ENCODE peak calls at places on chromosomes 16 and 17, in ten cellular contexts. One of them, this sample, is unnamed.

GRCh38 chr17:28756025-28756804 is 12.4 kb downstream of the TRAF4 start:
- DNase-seq in NCI-H1105 treated with DMSO at 0.1 percent for 48 hours: no peak
- DNase-seq in D341Med: no peak
- DNase-seq in heart right ventricle: no peak
- DNase-seq in stimulated activated CD4-positive, alpha-beta T cell treated with anti-CD3 and anti-CD28 coated beads, Interleukin-4, amount 100 ng/mL, for 48 hours: no peak
- DNase-seq in cardiac septum: no peak
- DNase-seq in activated naive CD8-positive, alpha-beta T cell treated with anti-CD3 and anti-CD28 coated beads, Interleukin-2, amount 50 U/mL, for 24 hours: no peak
- DNase-seq in amniotic stem cell: no peak
- DNase-seq in kidney glomerular epithelial cell: no peak
- DNase-seq in Calu3: no peak
- DNase-seq in this sample: no peak

GRCh38 chr17:45073414-45074070 is 12.4 kb downstream of the NMT1 start:
- DNase-seq in NCI-H1105 treated with DMSO at 0.1 percent for 48 hours: no peak
- DNase-seq in D341Med: peak
- DNase-seq in heart right ventricle: no peak
- DNase-seq in stimulated activated CD4-positive, alpha-beta T cell treated with anti-CD3 and anti-CD28 coated beads, Interleukin-4, amount 100 ng/mL, for 48 hours: no peak
- DNase-seq in cardiac septum: no peak
- DNase-seq in activated naive CD8-positive, alpha-beta T cell treated with anti-CD3 and anti-CD28 coated beads, Interleukin-2, amount 50 U/mL, for 24 hours: no peak
- DNase-seq in amniotic stem cell: no peak
- DNase-seq in kidney glomerular epithelial cell: no peak
- DNase-seq in Calu3: no peak
- DNase-seq in this sample: no peak

GRCh38 chr16:80887062-80887461 is 82.7 kb upstream of the CDYL2 start:
- DNase-seq in NCI-H1105 treated with DMSO at 0.1 percent for 48 hours: no peak
- DNase-seq in D341Med: no peak
- DNase-seq in heart right ventricle: no peak
- DNase-seq in stimulated activated CD4-positive, alpha-beta T cell treated with anti-CD3 and anti-CD28 coated beads, Interleukin-4, amount 100 ng/mL, for 48 hours: no peak
- DNase-seq in cardiac septum: no peak
- DNase-seq in activated naive CD8-positive, alpha-beta T cell treated with anti-CD3 and anti-CD28 coated beads, Interleukin-2, amount 50 U/mL, for 24 hours: no peak
- DNase-seq in amniotic stem cell: no peak
- DNase-seq in kidney glomerular epithelial cell: no peak
- DNase-seq in Calu3: no peak
- DNase-seq in this sample: no peak

GRCh38 chr16:83513006-83513755 is 294.6 kb upstream of the HSBP1 start:
- DNase-seq in NCI-H1105 treated with DMSO at 0.1 percent for 48 hours: no peak
- DNase-seq in D341Med: no peak
- DNase-seq in heart right ventricle: no peak
- DNase-seq in stimulated activated CD4-positive, alpha-beta T cell treated with anti-CD3 and anti-CD28 coated beads, Interleukin-4, amount 100 ng/mL, for 48 hours: no peak
- DNase-seq in cardiac septum: no peak
- DNase-seq in activated naive CD8-positive, alpha-beta T cell treated with anti-CD3 and anti-CD28 coated beads, Interleukin-2, amount 50 U/mL, for 24 hours: peak
- DNase-seq in amniotic stem cell: peak
- DNase-seq in kidney glomerular epithelial cell: peak
- DNase-seq in Calu3: no peak
- DNase-seq in this sample: peak

GRCh38 chr17:40322417-40323315 is 13.7 kb downstream of the RARA start:
- DNase-seq in NCI-H1105 treated with DMSO at 0.1 percent for 48 hours: no peak
- DNase-seq in D341Med: no peak
- DNase-seq in heart right ventricle: peak
- DNase-seq in stimulated activated CD4-positive, alpha-beta T cell treated with anti-CD3 and anti-CD28 coated beads, Interleukin-4, amount 100 ng/mL, for 48 hours: peak
- DNase-seq in cardiac septum: peak
- DNase-seq in activated naive CD8-positive, alpha-beta T cell treated with anti-CD3 and anti-CD28 coated beads, Interleukin-2, amount 50 U/mL, for 24 hours: peak
- DNase-seq in amniotic stem cell: no peak
- DNase-seq in kidney glomerular epithelial cell: peak
- DNase-seq in Calu3: peak
- DNase-seq in this sample: no peak

GRCh38 chr16:11328172-11329079 is 16.8 kb upstream of the RMI2 start:
- DNase-seq in NCI-H1105 treated with DMSO at 0.1 percent for 48 hours: no peak
- DNase-seq in D341Med: no peak
- DNase-seq in heart right ventricle: peak
- DNase-seq in stimulated activated CD4-positive, alpha-beta T cell treated with anti-CD3 and anti-CD28 coated beads, Interleukin-4, amount 100 ng/mL, for 48 hours: peak
- DNase-seq in cardiac septum: no peak
- DNase-seq in activated naive CD8-positive, alpha-beta T cell treated with anti-CD3 and anti-CD28 coated beads, Interleukin-2, amount 50 U/mL, for 24 hours: peak
- DNase-seq in amniotic stem cell: peak
- DNase-seq in kidney glomerular epithelial cell: peak
- DNase-seq in Calu3: peak
- DNase-seq in this sample: peak

GRCh38 chr16:180101-180920 is at the start of gene HBQ1:
- DNase-seq in NCI-H1105 treated with DMSO at 0.1 percent for 48 hours: no peak
- DNase-seq in D341Med: peak
- DNase-seq in heart right ventricle: peak
- DNase-seq in stimulated activated CD4-positive, alpha-beta T cell treated with anti-CD3 and anti-CD28 coated beads, Interleukin-4, amount 100 ng/mL, for 48 hours: peak
- DNase-seq in cardiac septum: no peak
- DNase-seq in activated naive CD8-positive, alpha-beta T cell treated with anti-CD3 and anti-CD28 coated beads, Interleukin-2, amount 50 U/mL, for 24 hours: peak
- DNase-seq in amniotic stem cell: no peak
- DNase-seq in kidney glomerular epithelial cell: no peak
- DNase-seq in Calu3: no peak
- DNase-seq in this sample: no peak

GRCh38 chr17:63622571-63623390 is 564 bp downstream of the MAP3K3 start:
- DNase-seq in NCI-H1105 treated with DMSO at 0.1 percent for 48 hours: peak
- DNase-seq in D341Med: peak
- DNase-seq in heart right ventricle: peak
- DNase-seq in stimulated activated CD4-positive, alpha-beta T cell treated with anti-CD3 and anti-CD28 coated beads, Interleukin-4, amount 100 ng/mL, for 48 hours: peak
- DNase-seq in cardiac septum: peak
- DNase-seq in activated naive CD8-positive, alpha-beta T cell treated with anti-CD3 and anti-CD28 coated beads, Interleukin-2, amount 50 U/mL, for 24 hours: peak
- DNase-seq in amniotic stem cell: no peak
- DNase-seq in kidney glomerular epithelial cell: peak
- DNase-seq in Calu3: peak
- DNase-seq in this sample: no peak

GRCh38 chr17:48530887-48531272 is at the start of gene HOXB1:
- DNase-seq in NCI-H1105 treated with DMSO at 0.1 percent for 48 hours: no peak
- DNase-seq in D341Med: peak
- DNase-seq in heart right ventricle: no peak
- DNase-seq in stimulated activated CD4-positive, alpha-beta T cell treated with anti-CD3 and anti-CD28 coated beads, Interleukin-4, amount 100 ng/mL, for 48 hours: no peak
- DNase-seq in cardiac septum: no peak
- DNase-seq in activated naive CD8-positive, alpha-beta T cell treated with anti-CD3 and anti-CD28 coated beads, Interleukin-2, amount 50 U/mL, for 24 hours: no peak
- DNase-seq in amniotic stem cell: no peak
- DNase-seq in kidney glomerular epithelial cell: no peak
- DNase-seq in Calu3: no peak
- DNase-seq in this sample: no peak

GRCh38 chr17:42855048-42855596 is 4.1 kb downstream of the AOC3 start:
- DNase-seq in NCI-H1105 treated with DMSO at 0.1 percent for 48 hours: no peak
- DNase-seq in D341Med: no peak
- DNase-seq in heart right ventricle: no peak
- DNase-seq in stimulated activated CD4-positive, alpha-beta T cell treated with anti-CD3 and anti-CD28 coated beads, Interleukin-4, amount 100 ng/mL, for 48 hours: no peak
- DNase-seq in cardiac septum: no peak
- DNase-seq in activated naive CD8-positive, alpha-beta T cell treated with anti-CD3 and anti-CD28 coated beads, Interleukin-2, amount 50 U/mL, for 24 hours: no peak
- DNase-seq in amniotic stem cell: no peak
- DNase-seq in kidney glomerular epithelial cell: no peak
- DNase-seq in Calu3: no peak
- DNase-seq in this sample: no peak

GRCh38 chr17:57940653-57941329 is 14.4 kb downstream of the CUEDC1 start:
- DNase-seq in NCI-H1105 treated with DMSO at 0.1 percent for 48 hours: no peak
- DNase-seq in D341Med: no peak
- DNase-seq in heart right ventricle: no peak
- DNase-seq in stimulated activated CD4-positive, alpha-beta T cell treated with anti-CD3 and anti-CD28 coated beads, Interleukin-4, amount 100 ng/mL, for 48 hours: no peak
- DNase-seq in cardiac septum: no peak
- DNase-seq in activated naive CD8-positive, alpha-beta T cell treated with anti-CD3 and anti-CD28 coated beads, Interleukin-2, amount 50 U/mL, for 24 hours: peak
- DNase-seq in amniotic stem cell: no peak
- DNase-seq in kidney glomerular epithelial cell: no peak
- DNase-seq in Calu3: no peak
- DNase-seq in this sample: no peak

GRCh38 chr16:252366-253337 is 18.0 kb downstream of the FAM234A start:
- DNase-seq in NCI-H1105 treated with DMSO at 0.1 percent for 48 hours: no peak
- DNase-seq in D341Med: no peak
- DNase-seq in heart right ventricle: no peak
- DNase-seq in stimulated activated CD4-positive, alpha-beta T cell treated with anti-CD3 and anti-CD28 coated beads, Interleukin-4, amount 100 ng/mL, for 48 hours: no peak
- DNase-seq in cardiac septum: no peak
- DNase-seq in activated naive CD8-positive, alpha-beta T cell treated with anti-CD3 and anti-CD28 coated beads, Interleukin-2, amount 50 U/mL, for 24 hours: peak
- DNase-seq in amniotic stem cell: no peak
- DNase-seq in kidney glomerular epithelial cell: no peak
- DNase-seq in Calu3: no peak
- DNase-seq in this sample: no peak

GRCh38 chr17:15479697-15480096 is 12.3 kb upstream of the CDRT4 start:
- DNase-seq in NCI-H1105 treated with DMSO at 0.1 percent for 48 hours: no peak
- DNase-seq in D341Med: no peak
- DNase-seq in heart right ventricle: no peak
- DNase-seq in stimulated activated CD4-positive, alpha-beta T cell treated with anti-CD3 and anti-CD28 coated beads, Interleukin-4, amount 100 ng/mL, for 48 hours: no peak
- DNase-seq in cardiac septum: no peak
- DNase-seq in activated naive CD8-positive, alpha-beta T cell treated with anti-CD3 and anti-CD28 coated beads, Interleukin-2, amount 50 U/mL, for 24 hours: no peak
- DNase-seq in amniotic stem cell: no peak
- DNase-seq in kidney glomerular epithelial cell: no peak
- DNase-seq in Calu3: no peak
- DNase-seq in this sample: no peak

GRCh38 chr17:56820207-56820606 is 13.5 kb downstream of the C17orf67 start:
- DNase-seq in NCI-H1105 treated with DMSO at 0.1 percent for 48 hours: no peak
- DNase-seq in D341Med: no peak
- DNase-seq in heart right ventricle: no peak
- DNase-seq in stimulated activated CD4-positive, alpha-beta T cell treated with anti-CD3 and anti-CD28 coated beads, Interleukin-4, amount 100 ng/mL, for 48 hours: no peak
- DNase-seq in cardiac septum: no peak
- DNase-seq in activated naive CD8-positive, alpha-beta T cell treated with anti-CD3 and anti-CD28 coated beads, Interleukin-2, amount 50 U/mL, for 24 hours: no peak
- DNase-seq in amniotic stem cell: no peak
- DNase-seq in kidney glomerular epithelial cell: no peak
- DNase-seq in Calu3: no peak
- DNase-seq in this sample: no peak

GRCh38 chr16:56193951-56194726 is 2.9 kb downstream of the GNAO1 start:
- DNase-seq in NCI-H1105 treated with DMSO at 0.1 percent for 48 hours: peak
- DNase-seq in D341Med: peak
- DNase-seq in heart right ventricle: peak
- DNase-seq in stimulated activated CD4-positive, alpha-beta T cell treated with anti-CD3 and anti-CD28 coated beads, Interleukin-4, amount 100 ng/mL, for 48 hours: peak
- DNase-seq in cardiac septum: peak
- DNase-seq in activated naive CD8-positive, alpha-beta T cell treated with anti-CD3 and anti-CD28 coated beads, Interleukin-2, amount 50 U/mL, for 24 hours: peak
- DNase-seq in amniotic stem cell: peak
- DNase-seq in kidney glomerular epithelial cell: peak
- DNase-seq in Calu3: no peak
- DNase-seq in this sample: no peak

GRCh38 chr16:13331918-13332317 is 430.5 kb downstream of the SHISA9 start:
- DNase-seq in NCI-H1105 treated with DMSO at 0.1 percent for 48 hours: no peak
- DNase-seq in D341Med: no peak
- DNase-seq in heart right ventricle: no peak
- DNase-seq in stimulated activated CD4-positive, alpha-beta T cell treated with anti-CD3 and anti-CD28 coated beads, Interleukin-4, amount 100 ng/mL, for 48 hours: no peak
- DNase-seq in cardiac septum: no peak
- DNase-seq in activated naive CD8-positive, alpha-beta T cell treated with anti-CD3 and anti-CD28 coated beads, Interleukin-2, amount 50 U/mL, for 24 hours: no peak
- DNase-seq in amniotic stem cell: no peak
- DNase-seq in kidney glomerular epithelial cell: no peak
- DNase-seq in Calu3: no peak
- DNase-seq in this sample: no peak

GRCh38 chr16:89983550-89983949 is 35.0 kb downstream of the DEF8 start:
- DNase-seq in NCI-H1105 treated with DMSO at 0.1 percent for 48 hours: no peak
- DNase-seq in D341Med: no peak
- DNase-seq in heart right ventricle: no peak
- DNase-seq in stimulated activated CD4-positive, alpha-beta T cell treated with anti-CD3 and anti-CD28 coated beads, Interleukin-4, amount 100 ng/mL, for 48 hours: peak
- DNase-seq in cardiac septum: no peak
- DNase-seq in activated naive CD8-positive, alpha-beta T cell treated with anti-CD3 and anti-CD28 coated beads, Interleukin-2, amount 50 U/mL, for 24 hours: no peak
- DNase-seq in amniotic stem cell: no peak
- DNase-seq in kidney glomerular epithelial cell: no peak
- DNase-seq in Calu3: no peak
- DNase-seq in this sample: no peak

GRCh38 chr16:81443688-81444447 is 740 bp upstream of the CMIP start:
- DNase-seq in NCI-H1105 treated with DMSO at 0.1 percent for 48 hours: no peak
- DNase-seq in D341Med: no peak
- DNase-seq in heart right ventricle: peak
- DNase-seq in stimulated activated CD4-positive, alpha-beta T cell treated with anti-CD3 and anti-CD28 coated beads, Interleukin-4, amount 100 ng/mL, for 48 hours: no peak
- DNase-seq in cardiac septum: no peak
- DNase-seq in activated naive CD8-positive, alpha-beta T cell treated with anti-CD3 and anti-CD28 coated beads, Interleukin-2, amount 50 U/mL, for 24 hours: no peak
- DNase-seq in amniotic stem cell: no peak
- DNase-seq in kidney glomerular epithelial cell: no peak
- DNase-seq in Calu3: peak
- DNase-seq in this sample: no peak

GRCh38 chr16:85090166-85090565 is 22.1 kb downstream of the CIBAR2 start:
- DNase-seq in NCI-H1105 treated with DMSO at 0.1 percent for 48 hours: no peak
- DNase-seq in D341Med: no peak
- DNase-seq in heart right ventricle: no peak
- DNase-seq in stimulated activated CD4-positive, alpha-beta T cell treated with anti-CD3 and anti-CD28 coated beads, Interleukin-4, amount 100 ng/mL, for 48 hours: no peak
- DNase-seq in cardiac septum: no peak
- DNase-seq in activated naive CD8-positive, alpha-beta T cell treated with anti-CD3 and anti-CD28 coated beads, Interleukin-2, amount 50 U/mL, for 24 hours: no peak
- DNase-seq in amniotic stem cell: no peak
- DNase-seq in kidney glomerular epithelial cell: no peak
- DNase-seq in Calu3: no peak
- DNase-seq in this sample: no peak

GRCh38 chr16:79381552-79382042 is 218.9 kb downstream of the MAF start:
- DNase-seq in NCI-H1105 treated with DMSO at 0.1 percent for 48 hours: no peak
- DNase-seq in D341Med: no peak
- DNase-seq in heart right ventricle: no peak
- DNase-seq in stimulated activated CD4-positive, alpha-beta T cell treated with anti-CD3 and anti-CD28 coated beads, Interleukin-4, amount 100 ng/mL, for 48 hours: no peak
- DNase-seq in cardiac septum: no peak
- DNase-seq in activated naive CD8-positive, alpha-beta T cell treated with anti-CD3 and anti-CD28 coated beads, Interleukin-2, amount 50 U/mL, for 24 hours: no peak
- DNase-seq in amniotic stem cell: no peak
- DNase-seq in kidney glomerular epithelial cell: no peak
- DNase-seq in Calu3: no peak
- DNase-seq in this sample: no peak

GRCh38 chr17:16923097-16923903 is 48.6 kb downstream of the TNFRSF13B start:
- DNase-seq in NCI-H1105 treated with DMSO at 0.1 percent for 48 hours: no peak
- DNase-seq in D341Med: no peak
- DNase-seq in heart right ventricle: no peak
- DNase-seq in stimulated activated CD4-positive, alpha-beta T cell treated with anti-CD3 and anti-CD28 coated beads, Interleukin-4, amount 100 ng/mL, for 48 hours: no peak
- DNase-seq in cardiac septum: peak
- DNase-seq in activated naive CD8-positive, alpha-beta T cell treated with anti-CD3 and anti-CD28 coated beads, Interleukin-2, amount 50 U/mL, for 24 hours: no peak
- DNase-seq in amniotic stem cell: no peak
- DNase-seq in kidney glomerular epithelial cell: no peak
- DNase-seq in Calu3: no peak
- DNase-seq in this sample: no peak

GRCh38 chr17:75077490-75078096 is 10.2 kb upstream of the SLC16A5 start:
- DNase-seq in NCI-H1105 treated with DMSO at 0.1 percent for 48 hours: no peak
- DNase-seq in D341Med: no peak
- DNase-seq in heart right ventricle: peak
- DNase-seq in stimulated activated CD4-positive, alpha-beta T cell treated with anti-CD3 and anti-CD28 coated beads, Interleukin-4, amount 100 ng/mL, for 48 hours: peak
- DNase-seq in cardiac septum: peak
- DNase-seq in activated naive CD8-positive, alpha-beta T cell treated with anti-CD3 and anti-CD28 coated beads, Interleukin-2, amount 50 U/mL, for 24 hours: peak
- DNase-seq in amniotic stem cell: no peak
- DNase-seq in kidney glomerular epithelial cell: no peak
- DNase-seq in Calu3: peak
- DNase-seq in this sample: no peak

GRCh38 chr17:63550816-63551639 is 751 bp downstream of the DCAF7 start:
- DNase-seq in NCI-H1105 treated with DMSO at 0.1 percent for 48 hours: peak
- DNase-seq in D341Med: peak
- DNase-seq in heart right ventricle: no peak
- DNase-seq in stimulated activated CD4-positive, alpha-beta T cell treated with anti-CD3 and anti-CD28 coated beads, Interleukin-4, amount 100 ng/mL, for 48 hours: peak
- DNase-seq in cardiac septum: no peak
- DNase-seq in activated naive CD8-positive, alpha-beta T cell treated with anti-CD3 and anti-CD28 coated beads, Interleukin-2, amount 50 U/mL, for 24 hours: peak
- DNase-seq in amniotic stem cell: no peak
- DNase-seq in kidney glomerular epithelial cell: peak
- DNase-seq in Calu3: no peak
- DNase-seq in this sample: no peak

GRCh38 chr16:57987441-57988177 is 12.9 kb downstream of the ZNF319 start:
- DNase-seq in NCI-H1105 treated with DMSO at 0.1 percent for 48 hours: no peak
- DNase-seq in D341Med: no peak
- DNase-seq in heart right ventricle: no peak
- DNase-seq in stimulated activated CD4-positive, alpha-beta T cell treated with anti-CD3 and anti-CD28 coated beads, Interleukin-4, amount 100 ng/mL, for 48 hours: no peak
- DNase-seq in cardiac septum: no peak
- DNase-seq in activated naive CD8-positive, alpha-beta T cell treated with anti-CD3 and anti-CD28 coated beads, Interleukin-2, amount 50 U/mL, for 24 hours: no peak
- DNase-seq in amniotic stem cell: no peak
- DNase-seq in kidney glomerular epithelial cell: no peak
- DNase-seq in Calu3: no peak
- DNase-seq in this sample: no peak

GRCh38 chr16:626787-627457 is 3.9 kb upstream of the WFIKKN1 start:
- DNase-seq in NCI-H1105 treated with DMSO at 0.1 percent for 48 hours: no peak
- DNase-seq in D341Med: no peak
- DNase-seq in heart right ventricle: no peak
- DNase-seq in stimulated activated CD4-positive, alpha-beta T cell treated with anti-CD3 and anti-CD28 coated beads, Interleukin-4, amount 100 ng/mL, for 48 hours: no peak
- DNase-seq in cardiac septum: no peak
- DNase-seq in activated naive CD8-positive, alpha-beta T cell treated with anti-CD3 and anti-CD28 coated beads, Interleukin-2, amount 50 U/mL, for 24 hours: no peak
- DNase-seq in amniotic stem cell: peak
- DNase-seq in kidney glomerular epithelial cell: peak
- DNase-seq in Calu3: no peak
- DNase-seq in this sample: peak

GRCh38 chr16:54118846-54119245 is 167.7 kb downstream of the IRX3 start:
- DNase-seq in NCI-H1105 treated with DMSO at 0.1 percent for 48 hours: no peak
- DNase-seq in D341Med: no peak
- DNase-seq in heart right ventricle: no peak
- DNase-seq in stimulated activated CD4-positive, alpha-beta T cell treated with anti-CD3 and anti-CD28 coated beads, Interleukin-4, amount 100 ng/mL, for 48 hours: no peak
- DNase-seq in cardiac septum: no peak
- DNase-seq in activated naive CD8-positive, alpha-beta T cell treated with anti-CD3 and anti-CD28 coated beads, Interleukin-2, amount 50 U/mL, for 24 hours: no peak
- DNase-seq in amniotic stem cell: no peak
- DNase-seq in kidney glomerular epithelial cell: no peak
- DNase-seq in Calu3: no peak
- DNase-seq in this sample: no peak

GRCh38 chr16:88566158-88566557 is 4.0 kb upstream of the ZC3H18 start:
- DNase-seq in NCI-H1105 treated with DMSO at 0.1 percent for 48 hours: no peak
- DNase-seq in D341Med: no peak
- DNase-seq in heart right ventricle: no peak
- DNase-seq in stimulated activated CD4-positive, alpha-beta T cell treated with anti-CD3 and anti-CD28 coated beads, Interleukin-4, amount 100 ng/mL, for 48 hours: peak
- DNase-seq in cardiac septum: no peak
- DNase-seq in activated naive CD8-positive, alpha-beta T cell treated with anti-CD3 and anti-CD28 coated beads, Interleukin-2, amount 50 U/mL, for 24 hours: peak
- DNase-seq in amniotic stem cell: peak
- DNase-seq in kidney glomerular epithelial cell: no peak
- DNase-seq in Calu3: peak
- DNase-seq in this sample: no peak

GRCh38 chr17:21397341-21398050 is 21.3 kb downstream of the KCNJ12 start:
- DNase-seq in NCI-H1105 treated with DMSO at 0.1 percent for 48 hours: no peak
- DNase-seq in D341Med: no peak
- DNase-seq in heart right ventricle: no peak
- DNase-seq in stimulated activated CD4-positive, alpha-beta T cell treated with anti-CD3 and anti-CD28 coated beads, Interleukin-4, amount 100 ng/mL, for 48 hours: no peak
- DNase-seq in cardiac septum: no peak
- DNase-seq in activated naive CD8-positive, alpha-beta T cell treated with anti-CD3 and anti-CD28 coated beads, Interleukin-2, amount 50 U/mL, for 24 hours: no peak
- DNase-seq in amniotic stem cell: no peak
- DNase-seq in kidney glomerular epithelial cell: no peak
- DNase-seq in Calu3: no peak
- DNase-seq in this sample: no peak

This sample was measured in epithelial cell of proximal tubule.